ENCODE peak calls at places on chromosomes 6 and 20, in nine cellular contexts. G is PC-9, A is H9, H is mammary epithelial cell, C is psoas muscle, D is lower lobe of right lung, I is left lung, L is pancreas, Z is sigmoid colon. X is an unnamed sample.
A peak's percentile ranks its signal among the peaks of the same experiment; 100 is the strongest.

GRCh38 chr20:16215056-16215455 is 358.2 kb downstream of the KIF16B start:
- DNase-seq in G (no peak), A (no peak), H (no peak), C (no peak), D (no peak), I (no peak), L (no peak), Z (no peak), X (no peak)

GRCh38 chr6:28809947-28810654 is 113.7 kb downstream of the TRIM27 start:
- DNase-seq in G (no peak), A (peak; percentile 64), H (no peak), C (no peak), D (no peak), I (no peak), L (no peak), Z (no peak), X (no peak)

GRCh38 chr6:7730411-7730810 is 4.5 kb downstream of the BMP6 start:
- DNase-seq in G (no peak), A (no peak), H (no peak), C (no peak), D (no peak), I (no peak), L (no peak), Z (no peak), X (no peak)

GRCh38 chr20:34084227-34084923 is 27.7 kb downstream of the EIF2S2 start:
- DNase-seq in G (no peak), A (no peak), H (no peak), C (no peak), D (no peak), I (no peak), L (no peak), Z (peak; percentile 38), X (no peak)

GRCh38 chr6:47308223-47308567 is 1.5 kb downstream of the TNFRSF21 start:
- DNase-seq in G (no peak), A (no peak), H (no peak), C (no peak), D (no peak), I (no peak), L (no peak), Z (no peak), X (no peak)

GRCh38 chr6:11702796-11703130 is 75.8 kb downstream of the ADTRP start:
- DNase-seq in G (peak; percentile 7), A (no peak), H (no peak), C (no peak), D (no peak), I (no peak), L (no peak), Z (no peak), X (no peak)

GRCh38 chr20:18922898-18923297 is 109.3 kb downstream of the SCP2D1 start:
- DNase-seq in G (no peak), A (no peak), H (no peak), C (no peak), D (no peak), I (no peak), L (no peak), Z (no peak), X (no peak)

GRCh38 chr20:24633026-24633425 is 163.6 kb downstream of the SYNDIG1 start:
- DNase-seq in G (no peak), A (peak; percentile 15), H (peak; percentile 75), C (no peak), D (no peak), I (no peak), L (no peak), Z (no peak), X (no peak)

GRCh38 chr6:100726741-100727140 is 154.4 kb downstream of the ASCC3 start:
- DNase-seq in G (no peak), A (no peak), H (no peak), C (no peak), D (no peak), I (no peak), L (no peak), Z (no peak), X (no peak)

GRCh38 chr6:84166395-84166794 is 61.0 kb downstream of the CEP162 start:
- DNase-seq in G (no peak), A (no peak), H (no peak), C (no peak), D (no peak), I (no peak), L (no peak), Z (no peak), X (no peak)

GRCh38 chr6:160139420-160139851 is 17.8 kb downstream of the SLC22A1 start:
- DNase-seq in G (peak; percentile 8), A (no peak), H (peak; percentile 72), C (no peak), D (no peak), I (no peak), L (no peak), Z (peak; percentile 74), X (no peak)
- H3K27ac ChIP-seq in G (peak overlapping the region; percentile 82), A (no peak overlapping the region), H (no peak overlapping the region), C (no peak overlapping the region), D (no peak overlapping the region), I (no peak overlapping the region), L (no peak overlapping the region), Z (no peak overlapping the region), X (peak overlapping the region; percentile 94)

GRCh38 chr6:131413191-131413830 is 159.7 kb upstream of the ARG1 start:
- DNase-seq in G (no peak), A (no peak), H (no peak), C (no peak), D (no peak), I (no peak), L (no peak), Z (no peak), X (no peak)
- H3K27ac ChIP-seq in G (no peak overlapping the region), A (no peak overlapping the region), H (no peak overlapping the region), C (no peak overlapping the region), D (no peak overlapping the region), I (no peak overlapping the region), L (no peak overlapping the region), Z (no peak overlapping the region), X (no peak overlapping the region)

DNA sequence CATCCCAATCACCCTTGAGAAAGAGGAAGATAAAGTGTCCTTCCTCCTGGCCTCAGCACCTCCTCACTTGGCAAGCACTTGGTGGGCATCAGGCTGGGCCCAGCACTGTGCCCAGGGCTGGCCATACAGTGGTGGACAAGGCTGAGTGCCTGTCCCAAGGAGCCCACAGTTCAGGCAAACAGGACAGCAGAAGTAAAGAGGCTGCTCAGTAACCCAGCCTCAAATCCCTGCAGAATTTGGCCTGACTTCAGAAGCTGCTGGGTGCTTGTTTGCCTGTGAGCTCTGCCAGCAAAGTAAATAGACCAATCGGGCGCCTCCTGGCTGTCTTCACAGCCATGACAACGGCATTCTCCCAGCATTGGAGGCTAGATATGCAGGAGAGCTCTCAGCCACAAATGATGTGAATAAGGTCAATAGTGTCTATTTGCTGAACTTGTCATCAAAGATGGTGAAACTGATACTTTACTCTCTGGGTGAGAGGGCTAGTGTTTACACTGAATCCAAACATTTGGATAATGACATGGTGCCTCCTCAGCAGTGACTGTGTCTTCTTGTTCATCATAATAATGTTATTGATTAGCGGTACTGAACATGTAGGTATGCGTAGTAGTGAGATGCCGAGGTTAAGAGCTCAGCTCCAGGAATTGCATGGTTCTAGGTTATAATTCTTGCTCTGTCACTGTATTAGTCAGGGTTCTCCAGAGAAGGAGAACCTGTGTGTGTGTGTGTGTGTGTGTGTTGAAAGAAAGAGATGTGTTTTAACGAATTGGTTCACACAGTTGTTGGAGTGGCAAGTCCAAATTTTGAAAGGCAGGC is 36.9 kb upstream of the FANCE start:
- DNase-seq in G (peak; percentile 55), A (peak; percentile 72), H (peak; percentile 63), C (peak; percentile 83), D (peak; percentile 73), I (no peak), L (peak; percentile 75), Z (peak; percentile 92), X (peak; percentile 80)
- H3K27ac ChIP-seq in G (peak overlapping the region; percentile 68), A (no peak overlapping the region), H (no peak overlapping the region), C (peak overlapping the region; percentile 46), D (no peak overlapping the region), I (no peak overlapping the region), L (no peak overlapping the region), Z (no peak overlapping the region), X (no peak overlapping the region)

GRCh38 chr6:169169941-169170582 is 83.6 kb downstream of the THBS2 start:
- DNase-seq in G (no peak), A (peak; percentile 8), H (no peak), C (no peak), D (no peak), I (no peak), L (no peak), Z (peak; percentile 33), X (peak; percentile 28)

GRCh38 chr6:169168706-169169105 is 84.9 kb downstream of the THBS2 start:
- DNase-seq in G (no peak), A (no peak), H (no peak), C (no peak), D (no peak), I (no peak), L (no peak), Z (peak; percentile 35), X (no peak)

GRCh38 chr6:169170583-169170955 is 83.1 kb downstream of the THBS2 start:
- DNase-seq in G (no peak), A (peak; percentile 3), H (no peak), C (no peak), D (no peak), I (no peak), L (no peak), Z (no peak), X (no peak)

GRCh38 chr6:169168302-169168630 is 85.4 kb downstream of the THBS2 start:
- DNase-seq in G (no peak), A (no peak), H (no peak), C (no peak), D (no peak), I (no peak), L (no peak), Z (peak; percentile 26), X (no peak)

DNA sequence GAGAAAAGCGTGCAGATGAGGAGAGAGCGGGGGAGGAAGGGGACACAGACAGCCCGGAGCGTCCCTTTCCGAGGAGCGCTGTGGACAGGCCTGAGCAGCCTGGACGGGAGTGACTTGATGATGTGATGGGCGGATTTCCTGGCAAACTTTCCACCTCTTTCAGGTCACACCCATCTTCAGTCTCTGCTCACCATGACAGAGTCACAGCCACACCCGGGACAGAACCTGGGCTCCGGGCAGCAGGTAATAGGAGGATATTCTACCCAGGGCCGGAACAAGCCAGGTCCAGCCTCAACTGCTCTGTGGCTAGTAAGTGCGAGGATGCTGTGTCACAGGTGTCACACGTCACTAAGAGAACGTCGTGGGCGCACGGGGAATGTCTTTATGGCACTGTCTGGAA is 84.3 kb downstream of the THBS2 start:
- DNase-seq in G (no peak), A (peak; percentile 10), H (no peak), C (no peak), D (no peak), I (no peak), L (no peak), Z (peak; percentile 62), X (peak; percentile 40)
- H3K27ac ChIP-seq in G (no peak overlapping the region), A (no peak overlapping the region), H (no peak overlapping the region), C (no peak overlapping the region), D (no peak overlapping the region), I (no peak overlapping the region), L (no peak overlapping the region), Z (no peak overlapping the region), X (no peak overlapping the region)

DNA sequence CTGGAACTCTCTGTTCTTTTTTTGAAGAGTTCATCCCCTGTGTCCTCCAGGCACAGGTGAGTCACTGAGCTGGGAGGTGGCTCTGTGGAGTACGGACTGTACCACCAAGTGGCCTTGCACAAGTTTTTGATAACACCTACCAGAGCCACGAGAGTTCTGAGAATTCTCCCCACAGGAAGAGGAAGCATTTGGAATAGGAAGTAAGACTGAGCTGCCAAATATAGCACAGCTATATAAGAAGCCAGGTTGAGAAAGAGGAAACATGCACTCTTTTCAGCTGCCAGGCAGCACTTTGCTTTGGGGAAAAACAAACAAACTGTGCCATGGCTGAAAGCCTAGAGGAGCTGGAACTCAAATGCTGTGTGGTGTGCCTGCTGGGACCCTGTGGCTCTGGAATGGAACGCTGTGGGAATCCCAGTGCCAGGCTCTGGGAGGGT is 70.8 kb upstream of the RIPOR2 start:
- DNase-seq in G (peak; percentile 67), A (no peak), H (peak; percentile 77), C (peak; percentile 68), D (peak; percentile 87), I (peak; percentile 82), L (no peak), Z (peak; percentile 73), X (peak; percentile 63)
- H3K27ac ChIP-seq in G (peak overlapping the region; percentile 69), A (no peak overlapping the region), H (peak overlapping the region; percentile 83), C (peak overlapping the region; percentile 44), D (peak overlapping the region; percentile 91), I (peak overlapping the region; percentile 100), L (peak overlapping the region; percentile 77), Z (peak overlapping the region; percentile 70), X (peak overlapping the region; percentile 12)

X was measured in right lobe of liver.